ENCODE peak calls at places on chromosomes 16 and 17, in eight cellular contexts. G is fibroblast of villous mesenchyme, Z is foreskin fibroblast, C is adrenal gland, M is upper lobe of right lung, D is fibroblast of mammary gland, P is ascending aorta, B is Peyer's patch. H is an unnamed sample.

GRCh38 chr16:3509470-3509928 is 8.7 kb downstream of the CLUAP1 start:
- DNase-seq in D (no peak), C (peak), B (peak), P (no peak), G (no peak), Z (no peak), M (peak), H (no peak)

GRCh38 chr17:58530655-58531054 is 16.2 kb upstream of the MTMR4 start:
- DNase-seq in B (no peak), D (no peak), G (no peak), Z (no peak), C (no peak), P (no peak), M (no peak), H (no peak)

GRCh38 chr16:6377956-6378355 is 954.7 kb upstream of the RBFOX1 start:
- DNase-seq in P (no peak), M (no peak), B (no peak), D (no peak), C (no peak), G (no peak), Z (no peak), H (no peak)

GRCh38 chr16:23949630-23950290 is 114.0 kb downstream of the PRKCB start:
- DNase-seq in D (no peak), G (no peak), P (peak), C (no peak), B (peak), M (peak), Z (no peak), H (no peak)

GRCh38 chr16:14628806-14629611 is 1.1 kb downstream of the PARN start:
- DNase-seq in P (no peak), G (no peak), M (no peak), C (no peak), Z (no peak), B (no peak), D (no peak), H (peak)

GRCh38 chr17:57481901-57482300 is 225.6 kb downstream of the MSI2 start:
- DNase-seq in M (no peak), D (peak), B (no peak), Z (peak), P (no peak), C (peak), G (peak), H (peak)

GRCh38 chr16:4053663-4054479 is 62.4 kb downstream of the ADCY9 start:
- DNase-seq in B (no peak), C (peak), D (peak), M (peak), Z (peak), G (peak), P (peak), H (peak)

GRCh38 chr17:49227436-49228261 is 2.9 kb downstream of the PHOSPHO1 start:
- DNase-seq in G (peak), B (peak), Z (peak), D (peak), M (peak), P (peak), C (peak), H (peak)

GRCh38 chr17:69506489-69506888 is 92.0 kb downstream of the MAP2K6 start:
- DNase-seq in C (no peak), D (peak), Z (no peak), G (no peak), M (no peak), B (no peak), P (no peak), H (no peak)

GRCh38 chr17:33739714-33740113 is 446.6 kb upstream of the ASIC2 start:
- DNase-seq in C (no peak), Z (no peak), G (no peak), M (no peak), B (no peak), D (no peak), P (no peak), H (no peak)

GRCh38 chr17:17816240-17816814 is 20.5 kb downstream of the SREBF1 start:
- DNase-seq in C (peak), Z (no peak), M (no peak), B (no peak), D (no peak), G (no peak), P (no peak), H (no peak)

GRCh38 chr17:69117855-69118758 is 23.6 kb downstream of the ABCA6 start:
- DNase-seq in P (no peak), M (no peak), D (no peak), Z (no peak), C (no peak), G (no peak), B (no peak), H (no peak)

GRCh38 chr17:44688200-44688599 is 1.4 kb downstream of the CCDC43 start:
- DNase-seq in B (no peak), C (no peak), Z (no peak), G (no peak), M (no peak), P (no peak), D (no peak), H (no peak)
- H3K4me3 ChIP-seq in B (peak), C (no peak), Z (peak), G (no peak), M (no peak), P (peak), D (no peak), H (no peak)

GRCh38 chr17:82416771-82417170 is 1.4 kb upstream of the HEXD start:
- DNase-seq in B (no peak), M (no peak), D (no peak), Z (no peak), P (no peak), C (no peak), G (no peak), H (no peak)
- TF ChIP-seq CTCF in B (no peak), M (peak), D (peak), Z (no peak), P (no peak), C (no peak), G (no peak), H (peak)

DNA sequence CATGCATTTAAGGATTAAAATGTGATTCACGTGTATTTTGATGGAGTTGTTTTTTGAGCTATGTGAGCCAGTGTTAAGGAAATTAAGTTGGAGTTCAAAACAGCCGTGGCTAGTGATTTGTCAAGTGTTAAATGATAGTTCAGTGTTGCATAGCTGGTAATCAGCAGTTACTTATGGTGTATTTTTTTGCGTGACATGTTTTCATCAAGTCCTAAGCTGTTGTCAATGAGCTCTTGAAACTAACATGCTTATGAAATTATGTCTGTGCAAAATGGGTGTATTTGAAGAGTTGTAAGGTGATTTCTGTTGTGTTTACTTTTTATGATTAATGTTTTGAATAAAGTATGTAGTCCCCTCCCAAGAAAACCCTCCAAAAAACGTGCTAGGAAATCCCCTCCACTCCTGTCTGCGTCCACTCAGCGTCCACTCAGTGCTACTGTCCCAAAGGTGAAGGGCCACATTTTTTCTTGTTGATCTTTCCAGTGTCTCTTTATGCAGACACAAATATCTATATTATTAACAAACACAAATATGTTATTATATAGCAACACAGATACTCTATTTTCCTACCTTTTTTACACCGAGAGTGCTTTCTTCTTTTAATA is 30.0 kb downstream of the USP10 start:
- DNase-seq in C (no peak), Z (no peak), G (no peak), D (no peak), P (no peak), B (no peak), M (no peak), H (no peak)
- H3K4me3 ChIP-seq in C (no peak), Z (peak), G (peak), D (peak), P (peak), B (no peak), M (peak), H (peak)

GRCh38 chr16:85333337-85333736 is 221.1 kb upstream of the CIBAR2 start:
- DNase-seq in G (no peak), P (no peak), M (no peak), D (no peak), Z (no peak), C (no peak), B (no peak), H (no peak)

GRCh38 chr16:85334718-85335583 is 222.7 kb upstream of the CIBAR2 start:
- DNase-seq in D (no peak), B (no peak), M (no peak), G (peak), P (no peak), Z (no peak), C (no peak), H (no peak)

GRCh38 chr16:85332175-85332574 is 219.9 kb upstream of the CIBAR2 start:
- DNase-seq in D (no peak), B (no peak), Z (no peak), P (no peak), M (no peak), G (no peak), C (no peak), H (no peak)

GRCh38 chr16:85335584-85336492 is 223.6 kb upstream of the CIBAR2 start:
- DNase-seq in M (no peak), C (no peak), Z (no peak), G (peak), D (peak), P (no peak), B (peak), H (peak)

DNA sequence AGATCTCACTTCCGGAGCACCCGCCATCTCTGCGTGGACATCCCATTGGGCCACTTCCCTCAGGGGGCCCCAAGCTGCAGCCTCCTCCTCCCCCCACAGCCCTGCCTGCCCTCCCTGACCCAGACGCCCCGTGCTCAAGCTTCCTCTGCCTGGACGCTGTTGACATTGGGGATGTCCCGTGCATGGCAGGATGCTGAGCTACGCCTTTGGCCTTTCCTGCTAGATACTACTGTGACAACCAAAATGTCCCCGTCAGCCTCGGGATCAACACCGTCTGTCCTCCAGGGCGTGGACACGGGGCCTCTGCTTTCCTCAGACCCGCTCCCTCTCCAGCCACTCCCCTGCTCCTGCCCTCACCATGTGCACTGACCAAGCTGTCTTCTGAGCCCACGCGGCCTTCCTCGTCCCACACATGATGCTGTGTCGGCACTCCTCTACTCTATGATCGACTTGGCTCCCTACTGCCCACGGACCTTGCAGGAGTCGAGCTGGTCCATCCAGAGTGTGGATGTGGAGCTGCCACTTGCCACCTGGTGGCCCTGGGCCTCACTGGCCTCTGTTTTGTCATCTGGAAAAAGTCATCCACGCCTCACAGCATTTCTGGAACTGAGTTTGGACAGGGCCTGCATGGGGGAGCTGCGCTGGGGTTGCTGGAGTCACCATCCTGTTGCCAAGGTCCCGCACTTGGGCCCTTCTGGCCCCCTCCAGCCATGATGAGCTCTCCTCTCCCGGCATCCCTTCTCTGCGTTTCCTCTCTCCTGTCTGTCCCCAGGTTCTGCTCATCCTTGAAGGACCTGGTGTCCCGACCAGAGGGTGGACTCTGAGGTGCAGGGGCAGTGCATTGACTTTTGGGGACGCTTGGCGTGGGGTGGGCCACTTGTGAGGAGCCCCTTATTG is 221.7 kb upstream of the CIBAR2 start:
- DNase-seq in Z (no peak), D (no peak), G (no peak), M (no peak), C (peak), B (no peak), P (no peak), H (no peak)
- TF ChIP-seq CTCF in Z (no peak), D (no peak), G (no peak), M (no peak), C (no peak), B (no peak), P (no peak), H (no peak)

GRCh38 chr17:50835563-50836231 is at the start of gene WFIKKN2:
- DNase-seq in G (no peak), C (no peak), D (no peak), B (no peak), Z (no peak), P (no peak), M (no peak), H (no peak)
- H3K4me3 ChIP-seq in G (peak), C (peak), D (peak), B (peak), Z (no peak), P (peak), M (peak), H (peak)

GRCh38 chr16:28823719-28824547 is 1.1 kb downstream of the ATXN2L start:
- DNase-seq in D (peak), P (peak), B (peak), C (peak), Z (peak), G (peak), M (peak), H (peak)

GRCh38 chr16:28822520-28823290 is at the start of gene ATXN2L:
- DNase-seq in C (peak), B (peak), Z (peak), D (peak), M (peak), G (peak), P (peak), H (peak)

GRCh38 chr16:28824548-28824973 is 1.8 kb downstream of the ATXN2L start:
- DNase-seq in D (no peak), B (no peak), G (no peak), M (no peak), C (no peak), P (no peak), Z (no peak), H (no peak)

GRCh38 chr16:28823291-28823718 is 506 bp downstream of the ATXN2L start:
- DNase-seq in C (no peak), M (no peak), G (no peak), B (no peak), D (no peak), P (no peak), Z (no peak), H (no peak)

GRCh38 chr16:28826141-28826540 is 3.3 kb downstream of the ATXN2L start:
- DNase-seq in D (peak), G (no peak), C (no peak), P (no peak), Z (no peak), B (no peak), M (no peak), H (peak)
- TF ChIP-seq CTCF in D (no peak), G (peak), C (no peak), P (no peak), Z (no peak), B (no peak), M (no peak), H (peak)

GRCh38 chr16:67661864-67662652 is 1.3 kb downstream of the PARD6A start:
- DNase-seq in B (no peak), Z (no peak), M (no peak), D (no peak), G (no peak), P (no peak), C (no peak), H (no peak)
- H3K4me3 ChIP-seq in B (no peak), Z (no peak), M (no peak), D (no peak), G (no peak), P (no peak), C (no peak), H (no peak)